ENCODE peak calls at places on chromosomes 2 and 18, in four cellular contexts. One of them, this sample, is unnamed.

GRCh38 chr2:216793386-216793785 is 66.5 kb downstream of the TNP1 start:
- DNase-seq in A549: no peak
- DNase-seq in WTC11: no peak
- DNase-seq in endothelial cell of umbilical vein: no peak
- DNase-seq in this sample: no peak

GRCh38 chr18:33871363-33872025 is 293.5 kb downstream of the ASXL3 start:
- DNase-seq in WTC11: no peak
- DNase-seq in endothelial cell of umbilical vein: no peak
- DNase-seq in A549: no peak
- DNase-seq in this sample: peak

GRCh38 chr18:46278481-46279465 is 174.6 kb downstream of the HAUS1 start:
- DNase-seq in endothelial cell of umbilical vein: peak
- DNase-seq in WTC11: no peak
- DNase-seq in A549: no peak
- DNase-seq in this sample: no peak

GRCh38 chr18:54149078-54149697 is 75.3 kb downstream of the MBD2 start:
- DNase-seq in WTC11: no peak
- DNase-seq in A549: peak
- DNase-seq in endothelial cell of umbilical vein: peak
- DNase-seq in this sample: peak

GRCh38 chr18:5175378-5175777 is 21.7 kb downstream of the AKAIN1 start:
- DNase-seq in endothelial cell of umbilical vein: no peak
- DNase-seq in WTC11: no peak
- DNase-seq in A549: no peak
- DNase-seq in this sample: peak

GRCh38 chr2:120901213-120901612 is 165.5 kb downstream of the GLI2 start:
- DNase-seq in endothelial cell of umbilical vein: no peak
- DNase-seq in WTC11: no peak
- DNase-seq in A549: no peak
- DNase-seq in this sample: no peak

GRCh38 chr2:28274911-28275685 is 117.6 kb upstream of the FOSL2 start:
- DNase-seq in A549: peak
- DNase-seq in endothelial cell of umbilical vein: peak
- DNase-seq in WTC11: peak
- DNase-seq in this sample: peak

GRCh38 chr2:10303634-10304378 is 1.1 kb downstream of the HPCAL1 start:
- DNase-seq in endothelial cell of umbilical vein: peak
- DNase-seq in WTC11: peak
- DNase-seq in A549: no peak
- DNase-seq in this sample: peak

GRCh38 chr2:149648282-149649030 is 60.9 kb upstream of the MMADHC start:
- DNase-seq in WTC11: no peak
- DNase-seq in A549: peak
- DNase-seq in endothelial cell of umbilical vein: peak
- DNase-seq in this sample: no peak

GRCh38 chr2:179031731-179032408 is 18.1 kb downstream of the CCDC141 start:
- DNase-seq in WTC11: no peak
- DNase-seq in A549: no peak
- DNase-seq in endothelial cell of umbilical vein: no peak
- DNase-seq in this sample: no peak

DNA sequence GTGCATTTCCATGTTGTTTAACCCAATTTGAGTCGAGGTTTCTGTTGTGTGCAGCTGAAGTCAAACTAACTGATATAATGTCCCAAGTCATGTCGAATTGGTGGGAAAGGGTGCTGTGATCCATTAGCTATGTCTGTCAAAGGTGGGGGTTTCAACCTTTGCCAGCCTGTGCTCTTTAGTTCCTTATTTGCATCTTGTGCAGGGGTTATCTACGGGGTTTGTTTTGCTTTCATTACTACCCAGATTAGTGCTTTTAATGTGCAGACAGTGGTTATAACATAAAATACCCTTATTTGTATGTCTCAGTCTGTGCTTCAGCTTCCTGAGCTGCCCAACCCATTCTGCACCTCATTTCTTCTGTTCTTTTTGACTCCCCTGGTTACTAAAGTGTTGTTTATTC is 271.9 kb upstream of the CXCR4 start:
- DNase-seq in endothelial cell of umbilical vein: no peak
- DNase-seq in A549: no peak
- DNase-seq in WTC11: no peak
- DNase-seq in this sample: no peak
- TF ChIP-seq MAX in endothelial cell of umbilical vein: no peak
- TF ChIP-seq MAX in A549: no peak
- TF ChIP-seq MAX in WTC11: no peak
- TF ChIP-seq MAX in this sample: no peak

GRCh38 chr2:19580830-19581229 is 222.4 kb upstream of the OSR1 start:
- DNase-seq in endothelial cell of umbilical vein: no peak
- DNase-seq in WTC11: no peak
- DNase-seq in A549: no peak
- DNase-seq in this sample: no peak
- TF ChIP-seq MAX in endothelial cell of umbilical vein: no peak
- TF ChIP-seq MAX in WTC11: no peak
- TF ChIP-seq MAX in A549: no peak
- TF ChIP-seq MAX in this sample: no peak

GRCh38 chr2:33644215-33644614 is 45.1 kb upstream of the FAM98A start:
- DNase-seq in endothelial cell of umbilical vein: no peak
- DNase-seq in WTC11: no peak
- DNase-seq in A549: no peak
- DNase-seq in this sample: no peak

GRCh38 chr2:33650171-33650570 is 51.1 kb upstream of the FAM98A start:
- DNase-seq in endothelial cell of umbilical vein: no peak
- DNase-seq in A549: no peak
- DNase-seq in WTC11: no peak
- DNase-seq in this sample: no peak

DNA sequence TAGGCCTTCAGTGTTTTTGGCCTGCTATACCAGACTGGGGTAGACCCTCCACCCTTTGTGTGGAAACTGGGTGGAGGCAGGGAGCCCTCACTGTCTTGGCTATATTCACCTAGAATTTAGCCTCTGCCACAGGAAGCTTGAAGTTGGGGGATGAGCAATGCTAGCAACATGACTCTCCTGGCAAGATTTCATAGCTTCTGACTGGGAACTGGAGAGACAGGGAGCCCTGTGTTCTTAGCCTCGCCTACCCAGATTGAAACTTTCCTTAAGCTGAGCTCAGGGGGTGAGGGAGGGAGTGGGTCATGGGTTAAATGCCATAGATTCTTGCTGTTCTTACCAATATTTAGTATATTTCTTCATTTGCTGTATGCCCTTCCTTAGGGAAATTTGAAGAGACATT is 46.8 kb upstream of the FAM98A start:
- DNase-seq in WTC11: no peak
- DNase-seq in endothelial cell of umbilical vein: no peak
- DNase-seq in A549: no peak
- DNase-seq in this sample: no peak
- TF ChIP-seq MAX in WTC11: no peak
- TF ChIP-seq MAX in endothelial cell of umbilical vein: no peak
- TF ChIP-seq MAX in A549: no peak
- TF ChIP-seq MAX in this sample: no peak

DNA sequence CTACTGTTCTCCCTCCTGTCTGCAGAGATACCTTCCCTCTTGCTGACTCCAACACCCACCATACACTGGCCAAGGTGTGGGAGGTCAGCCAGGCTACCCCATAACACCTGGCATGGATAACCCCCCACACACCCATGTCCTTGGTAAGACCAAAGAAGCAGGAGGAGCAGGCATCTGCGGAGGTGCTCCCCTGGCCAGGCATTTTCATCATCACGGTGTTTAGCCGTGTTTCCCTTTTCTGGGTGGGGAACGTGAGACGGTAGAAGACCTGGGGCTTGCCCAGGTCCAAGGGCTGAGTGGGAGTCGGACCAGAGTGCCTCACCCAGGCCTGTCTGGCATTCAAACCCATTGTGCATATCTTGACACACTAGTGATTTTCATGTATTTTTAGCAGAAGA is 150.3 kb downstream of the SMAD7 start:
- DNase-seq in WTC11: peak
- DNase-seq in endothelial cell of umbilical vein: no peak
- DNase-seq in A549: no peak
- DNase-seq in this sample: no peak
- TF ChIP-seq MAX in WTC11: no peak
- TF ChIP-seq MAX in endothelial cell of umbilical vein: no peak
- TF ChIP-seq MAX in A549: no peak
- TF ChIP-seq MAX in this sample: no peak

DNA sequence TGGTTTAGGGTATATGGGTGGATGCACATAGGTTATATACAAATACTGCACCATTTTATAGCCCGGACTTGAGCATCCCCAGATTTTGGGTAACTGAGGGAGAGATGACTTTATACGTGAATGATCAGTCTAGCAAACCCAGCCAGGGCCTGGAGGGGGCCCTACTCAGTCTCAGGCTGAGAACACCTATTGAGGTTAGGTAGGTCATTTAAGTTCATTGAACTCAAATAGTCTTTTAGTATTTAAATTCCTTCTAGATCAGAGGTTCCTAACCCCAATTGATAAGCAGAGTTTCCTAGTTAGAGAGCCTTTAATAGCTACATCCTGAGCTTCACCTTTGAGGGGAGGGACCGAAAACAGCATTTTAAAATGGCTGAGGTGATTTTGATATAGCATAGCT is 487.0 kb downstream of the DCC start:
- DNase-seq in A549: no peak
- DNase-seq in WTC11: peak
- DNase-seq in endothelial cell of umbilical vein: no peak
- DNase-seq in this sample: no peak
- TF ChIP-seq MAX in A549: no peak
- TF ChIP-seq MAX in WTC11: no peak
- TF ChIP-seq MAX in endothelial cell of umbilical vein: no peak
- TF ChIP-seq MAX in this sample: no peak

This sample was measured in NB4.